ENCODE peak calls at places on chromosomes 3 and 15, in eight cellular contexts. H is pancreas; L is CD4-positive, CD25-positive, alpha-beta regulatory T cell; J is GM23248; T is A549; U is GM12878; W is endothelial cell of umbilical vein; Y is heart right ventricle. M is an unnamed sample. For H3K4me1, the result is how much of the 10 kb centered on the place peaks cover.

GRCh38 chr3:185351371-185351770 is 11.6 kb upstream of the MAP3K13 start:
- DNase-seq in Y (no peak), J (peak), H (no peak), W (no peak), T (no peak), L (no peak), U (no peak), M (no peak)

GRCh38 chr15:59885832-59886231 is 118.3 kb upstream of the FOXB1 start:
- DNase-seq in L (no peak), W (no peak), U (no peak), H (no peak), Y (no peak), T (no peak), J (peak), M (no peak)

GRCh38 chr3:126261037-126261436 is 80.7 kb upstream of the ALDH1L1 start:
- DNase-seq in L (no peak), J (peak), T (no peak), Y (peak), U (no peak), W (peak), H (no peak), M (no peak)

GRCh38 chr15:52232327-52232726 is 41.1 kb upstream of the GNB5 start:
- DNase-seq in Y (no peak), H (no peak), W (no peak), U (no peak), J (peak), L (no peak), T (no peak), M (no peak)

GRCh38 chr3:82259994-82260393 is 498.5 kb upstream of the GBE1 start:
- DNase-seq in W (no peak), U (no peak), L (no peak), Y (no peak), T (no peak), J (no peak), H (no peak), M (no peak)

GRCh38 chr3:125957674-125958510 is 11.1 kb upstream of the ROPN1B start:
- DNase-seq in W (no peak), J (no peak), T (no peak), L (no peak), Y (peak), H (no peak), U (no peak), M (no peak)

GRCh38 chr3:117752984-117753717 is 1043.6 kb downstream of the TUSC7 start:
- DNase-seq in J (peak), Y (no peak), T (no peak), H (no peak), U (no peak), L (no peak), W (no peak), M (no peak)

GRCh38 chr3:172466553-172467130 is 18.4 kb upstream of the GHSR start:
- DNase-seq in H (no peak), J (peak), W (no peak), L (no peak), Y (no peak), U (no peak), T (no peak), M (no peak)

GRCh38 chr3:128390867-128391266 is 75.8 kb downstream of the DNAJB8 start:
- DNase-seq in J (no peak), W (no peak), H (no peak), U (no peak), L (no peak), Y (no peak), T (no peak), M (no peak)

GRCh38 chr15:57036352-57036751 is 117.9 kb downstream of the TCF12 start:
- DNase-seq in Y (no peak), J (no peak), T (no peak), H (no peak), W (no peak), U (no peak), L (no peak), M (no peak)

GRCh38 chr3:186150234-186150830 is 41.4 kb upstream of the ETV5 start:
- DNase-seq in L (no peak), T (no peak), Y (no peak), U (no peak), J (no peak), W (no peak), H (peak), M (no peak)

GRCh38 chr3:189756651-189757078 is 125.5 kb downstream of the TP63 start:
- DNase-seq in W (no peak), T (no peak), Y (no peak), U (no peak), J (no peak), H (no peak), L (no peak), M (no peak)

GRCh38 chr15:61974759-61975158 is 85.5 kb downstream of the VPS13C start:
- DNase-seq in W (peak), Y (no peak), H (no peak), U (no peak), T (no peak), L (no peak), J (peak), M (peak)

GRCh38 chr3:157859541-157859940 is 246.7 kb downstream of the SHOX2 start:
- DNase-seq in W (no peak), J (no peak), H (no peak), U (no peak), L (no peak), T (no peak), Y (no peak), M (no peak)

GRCh38 chr15:33158359-33158758 is 36.2 kb downstream of the FMN1 start:
- DNase-seq in W (no peak), L (no peak), H (no peak), J (no peak), Y (no peak), U (no peak), T (no peak), M (no peak)
- H3K4me1 ChIP-seq in W (under half), L (under half), H (under half), J (under half), Y (under half), U (under half), T (under half), M (under half)

DNA sequence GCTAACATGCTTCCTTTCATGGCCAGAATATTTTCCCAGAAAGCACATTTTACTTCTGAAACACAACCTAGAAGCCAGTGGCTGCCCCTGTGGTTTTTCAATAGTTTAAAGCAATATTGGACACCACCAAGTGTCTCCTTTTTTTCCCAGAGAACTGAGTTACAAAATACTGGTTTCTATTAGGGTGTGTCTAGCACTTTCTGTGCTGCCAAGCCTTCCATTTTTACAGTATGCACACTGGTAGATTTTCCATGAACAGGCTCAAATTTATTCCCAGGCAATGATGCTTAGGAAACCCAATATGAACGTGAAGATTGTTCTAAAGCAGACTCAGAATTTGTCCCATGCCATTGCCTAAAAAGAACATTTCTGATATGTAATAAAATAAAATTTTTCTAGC is 7.2 kb downstream of the TNFAIP8L3 start:
- DNase-seq in H (no peak), J (no peak), L (no peak), Y (no peak), T (no peak), W (no peak), U (no peak), M (no peak)
- H3K4me1 ChIP-seq in H (under half), J (under half), L (under half), Y (under half), T (under half), W (half or more), U (under half), M (under half)

DNA sequence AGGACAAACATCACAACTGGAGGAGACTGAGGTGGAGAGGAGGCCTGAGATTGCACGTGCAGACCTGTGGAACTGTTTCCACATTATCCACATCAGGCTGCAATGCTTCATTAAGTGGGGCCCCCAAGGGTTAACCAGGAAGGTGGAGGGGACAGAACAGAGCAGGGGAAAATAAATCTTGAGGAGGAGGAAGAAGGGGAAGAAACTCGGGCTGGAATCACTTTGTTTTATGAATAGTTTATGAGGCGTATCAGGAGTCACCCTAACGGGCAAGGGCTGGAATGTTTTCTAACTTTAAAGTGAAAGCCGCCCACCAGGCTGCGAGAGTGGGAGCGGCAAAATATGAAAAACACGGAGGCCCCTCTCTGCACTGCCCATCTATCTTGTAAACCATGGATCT is 154.9 kb downstream of the WNT5A start:
- DNase-seq in Y (no peak), W (no peak), L (no peak), H (no peak), T (no peak), J (no peak), U (no peak), M (no peak)
- H3K4me1 ChIP-seq in Y (under half), W (under half), L (under half), H (under half), T (under half), J (half or more), U (under half), M (under half)

GRCh38 chr3:55623786-55624185 is 136.7 kb upstream of the WNT5A start:
- DNase-seq in T (no peak), L (no peak), W (no peak), J (peak), U (no peak), Y (no peak), H (no peak), M (no peak)

GRCh38 chr3:55624238-55624637 is 137.1 kb upstream of the WNT5A start:
- DNase-seq in J (peak), U (peak), W (no peak), Y (no peak), H (no peak), T (no peak), L (no peak), M (no peak)

GRCh38 chr3:55629432-55629831 is 142.3 kb upstream of the WNT5A start:
- DNase-seq in Y (peak), J (no peak), L (no peak), T (no peak), H (no peak), W (no peak), U (no peak), M (no peak)

GRCh38 chr3:55622733-55623132 is 135.6 kb upstream of the WNT5A start:
- DNase-seq in Y (no peak), U (no peak), W (no peak), T (no peak), J (peak), L (no peak), H (no peak), M (no peak)

DNA sequence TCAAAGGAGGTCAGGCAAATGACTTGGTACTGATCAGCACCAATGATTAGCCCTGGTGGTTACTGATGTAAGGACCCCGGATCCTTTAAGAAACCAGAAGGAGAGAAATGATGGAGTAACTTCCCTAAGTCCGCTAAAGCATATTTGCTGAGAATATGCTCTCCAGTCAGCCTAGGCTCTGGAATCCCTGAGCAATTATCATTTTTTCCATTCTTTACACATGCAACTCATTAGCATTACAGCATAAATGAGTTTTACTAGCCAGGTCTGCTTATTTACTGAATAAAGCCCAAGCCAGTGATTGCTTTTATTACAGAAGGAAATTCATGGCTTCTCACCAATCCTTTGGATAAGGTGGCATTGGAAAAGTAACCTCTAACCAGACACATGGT is 139.2 kb upstream of the WNT5A start:
- DNase-seq in U (no peak), L (no peak), T (no peak), W (no peak), J (peak), Y (no peak), H (no peak), M (no peak)
- H3K4me1 ChIP-seq in U (under half), L (under half), T (under half), W (under half), J (under half), Y (under half), H (under half), M (under half)

DNA sequence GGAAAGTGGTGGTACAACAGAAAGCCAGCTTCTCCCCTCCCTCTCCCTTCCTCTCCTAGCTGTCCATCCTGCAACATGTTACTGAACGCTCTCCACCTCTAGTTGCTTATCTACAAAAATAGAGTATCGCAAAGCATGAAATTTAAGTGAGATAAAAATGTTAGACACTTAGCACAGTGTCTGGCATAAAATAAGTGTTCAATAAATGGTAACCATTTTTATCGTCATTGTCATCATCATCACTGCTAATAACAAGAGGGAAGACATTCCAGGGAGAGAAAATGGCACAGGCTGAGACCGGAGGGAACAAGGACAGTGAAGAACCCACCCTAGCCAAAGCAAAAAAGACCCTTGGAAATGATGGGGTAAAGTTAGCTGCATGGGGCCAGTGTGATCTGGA is 38.7 kb upstream of the SKOR1 start:
- DNase-seq in H (no peak), Y (no peak), J (no peak), L (no peak), W (no peak), T (no peak), U (no peak), M (no peak)
- H3K4me1 ChIP-seq in H (under half), Y (under half), J (under half), L (under half), W (under half), T (under half), U (under half), M (under half)

GRCh38 chr15:65060641-65061397 is 7.0 kb downstream of the RASL12 start:
- DNase-seq in J (no peak), T (no peak), Y (peak), H (no peak), W (no peak), L (no peak), U (no peak), M (no peak)
- H3K4me1 ChIP-seq in J (under half), T (under half), Y (under half), H (under half), W (under half), L (under half), U (under half), M (under half)

GRCh38 chr3:14375192-14375591 is 27.2 kb upstream of the SLC6A6 start:
- DNase-seq in J (no peak), T (no peak), W (no peak), H (no peak), L (no peak), Y (no peak), U (no peak), M (no peak)
- H3K4me1 ChIP-seq in J (under half), T (under half), W (under half), H (under half), L (under half), Y (under half), U (under half), M (under half)

GRCh38 chr3:63969866-63970265 is 53.4 kb downstream of the PSMD6 start:
- DNase-seq in U (no peak), H (no peak), W (no peak), L (no peak), J (no peak), Y (no peak), T (no peak), M (no peak)
- H3K4me1 ChIP-seq in U (under half), H (half or more), W (under half), L (half or more), J (half or more), Y (under half), T (under half), M (under half)

DNA sequence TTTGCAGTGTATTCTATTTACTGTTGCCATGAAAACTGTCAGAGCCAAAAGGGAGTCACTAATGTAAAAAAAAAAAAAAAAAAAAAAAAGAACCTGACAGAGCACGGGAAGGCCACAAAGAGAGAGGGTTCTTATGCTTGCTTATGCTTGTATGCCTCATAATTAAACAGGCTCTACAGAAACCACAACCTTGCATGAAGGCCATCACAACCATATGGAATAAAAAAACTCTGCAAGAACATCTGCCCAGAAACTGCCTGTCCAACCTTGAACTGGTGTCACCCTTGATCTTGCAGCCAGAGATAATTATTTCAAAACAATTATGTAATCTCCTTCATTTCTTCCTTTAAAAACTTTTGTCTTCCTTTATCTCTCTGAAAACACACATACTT is 50.0 kb downstream of the CFAP20DC start:
- DNase-seq in L (no peak), J (peak), U (no peak), H (no peak), T (no peak), W (no peak), Y (no peak), M (no peak)
- H3K4me1 ChIP-seq in L (under half), J (under half), U (under half), H (under half), T (under half), W (under half), Y (under half), M (under half)

GRCh38 chr3:52685705-52686691 is at the start of the genes GNL3 and PBRM1:
- DNase-seq in J (peak), W (peak), U (peak), L (peak), H (peak), Y (peak), T (peak), M (peak)
- H3K4me1 ChIP-seq in J (under half), W (under half), U (under half), L (under half), H (under half), Y (under half), T (under half), M (under half)